ENCODE peak calls at places on chromosomes 2 and 18, in eight cellular contexts. L is astrocyte of the cerebellum, S is coronary artery, M is GM04504, T is left lung, B is cardiac fibroblast, N is nephron progenitor cell, F is GM12878. U is an unnamed sample.

GRCh38 chr2:219314804-219315468 is 5.7 kb upstream of the PTPRN start:
- DNase-seq in N (no peak), M (no peak), F (no peak), S (no peak), L (no peak), B (peak), T (no peak), U (peak)

GRCh38 chr2:39686470-39686869 is 20.8 kb downstream of the TMEM178A start:
- DNase-seq in S (no peak), T (no peak), M (no peak), F (no peak), L (no peak), B (no peak), N (peak), U (no peak)

GRCh38 chr18:48197819-48198218 is 211.4 kb downstream of the ZBTB7C start:
- DNase-seq in T (no peak), F (no peak), B (peak), S (no peak), M (no peak), L (no peak), N (no peak), U (peak)

GRCh38 chr18:56309104-56309503 is 329.3 kb downstream of the TXNL1 start:
- DNase-seq in M (no peak), L (no peak), B (peak), S (no peak), F (no peak), N (no peak), T (no peak), U (no peak)

GRCh38 chr2:207073791-207074678 is 91.7 kb downstream of the KLF7 start:
- DNase-seq in L (no peak), M (no peak), F (no peak), B (peak), T (no peak), S (no peak), N (no peak), U (peak)

GRCh38 chr2:63888490-63889402 is 47.0 kb downstream of the UGP2 start:
- DNase-seq in B (peak), L (peak), F (peak), N (peak), T (no peak), M (peak), S (no peak), U (peak)

GRCh38 chr18:55779461-55779710 is 191.4 kb upstream of the TCF4 start:
- DNase-seq in M (no peak), F (no peak), L (no peak), B (no peak), T (no peak), N (no peak), S (no peak), U (peak)

GRCh38 chr18:30376515-30376914 is 666.0 kb downstream of the DSC3 start:
- DNase-seq in T (no peak), M (no peak), B (no peak), L (no peak), S (no peak), N (no peak), F (no peak), U (no peak)

GRCh38 chr2:96321230-96322103 is 3.6 kb upstream of the ITPRIPL1 start:
- DNase-seq in S (no peak), B (peak), T (peak), F (peak), M (no peak), L (no peak), N (peak), U (peak)

GRCh38 chr2:2229898-2230817 is 100.9 kb downstream of the MYT1L start:
- DNase-seq in F (no peak), L (no peak), B (no peak), M (no peak), S (no peak), N (no peak), T (no peak), U (peak)

GRCh38 chr18:78955066-78955465 is 24.6 kb upstream of the SALL3 start:
- DNase-seq in F (no peak), N (no peak), S (no peak), T (no peak), L (no peak), M (no peak), B (no peak), U (no peak)

GRCh38 chr2:141911485-141912066 is 219.2 kb downstream of the LRP1B start:
- DNase-seq in S (no peak), T (no peak), N (peak), L (peak), F (no peak), B (peak), M (no peak), U (no peak)

GRCh38 chr2:46267616-46268015 is 29.6 kb upstream of the EPAS1 start:
- DNase-seq in B (no peak), F (no peak), S (no peak), M (no peak), N (no peak), L (peak), T (no peak), U (no peak)

GRCh38 chr18:69528439-69528838 is 127.8 kb downstream of the DOK6 start:
- DNase-seq in L (peak), M (no peak), F (no peak), N (no peak), S (no peak), T (no peak), B (peak), U (peak)

GRCh38 chr2:162050513-162050961 is 23.5 kb downstream of the DPP4 start:
- DNase-seq in S (no peak), T (no peak), B (no peak), L (no peak), F (no peak), N (no peak), M (no peak), U (no peak)

GRCh38 chr2:16015903-16016265 is 75.5 kb downstream of the MYCN start:
- DNase-seq in M (no peak), F (no peak), S (no peak), T (no peak), N (no peak), L (no peak), B (no peak), U (no peak)

GRCh38 chr2:62297642-62298010 is 101.7 kb downstream of the B3GNT2 start:
- DNase-seq in S (no peak), T (no peak), B (peak), N (no peak), L (no peak), F (no peak), M (no peak), U (no peak)

GRCh38 chr2:171318463-171318934 is 115.3 kb downstream of the METTL8 start:
- DNase-seq in M (no peak), F (no peak), N (peak), L (no peak), T (no peak), B (no peak), S (no peak), U (peak)

GRCh38 chr18:25164837-25165791 is 186.9 kb downstream of the ZNF521 start:
- DNase-seq in T (no peak), B (peak), N (peak), S (no peak), L (no peak), F (no peak), M (peak), U (peak)

GRCh38 chr18:45642802-45643201 is 27.5 kb downstream of the SLC14A2 start:
- DNase-seq in M (no peak), B (no peak), N (no peak), T (no peak), F (no peak), L (no peak), S (no peak), U (no peak)

U was measured in GM23248.